ENCODE peak calls at places on chromosomes 1 and 21, in four cellular contexts. I, E, Z and G are unnamed samples.

GRCh38 chr1:223831755-223832636 is 13.8 kb downstream of the TP53BP2 start:
- DNase-seq in I (peak; percentile 74), E (no peak), Z (no peak), G (no peak)

GRCh38 chr1:88036345-88036999 is 647.6 kb upstream of the PKN2 start:
- DNase-seq in I (no peak), E (no peak), Z (no peak), G (no peak)

GRCh38 chr1:56095924-56096655 is 483.3 kb downstream of the PLPP3 start:
- DNase-seq in I (peak; percentile 62), E (no peak), Z (peak; percentile 42), G (no peak)

GRCh38 chr1:209618756-209619420 is 33.3 kb downstream of the LAMB3 start:
- DNase-seq in I (no peak), E (no peak), Z (no peak), G (no peak)

GRCh38 chr1:109438798-109439297 is 12.6 kb upstream of the PSMA5 start:
- DNase-seq in I (peak; percentile 98), E (no peak), Z (no peak), G (no peak)

GRCh38 chr1:66270122-66270812 is 263.7 kb upstream of the SGIP1 start:
- DNase-seq in I (peak; percentile 92), E (no peak), Z (peak; percentile 61), G (no peak)

GRCh38 chr1:20400341-20401177 is 85.5 kb downstream of the CAMK2N1 start:
- DNase-seq in I (no peak), E (no peak), Z (no peak), G (no peak)

GRCh38 chr1:248229360-248229908 is 1.8 kb upstream of the OR2M4 start:
- DNase-seq in I (no peak), E (no peak), Z (no peak), G (no peak)

GRCh38 chr1:230827081-230827681 is 41.1 kb downstream of the C1orf198 start:
- DNase-seq in I (peak; percentile 84), E (no peak), Z (peak; percentile 68), G (no peak)

GRCh38 chr1:237879195-237879594 is 11.5 kb downstream of the ZP4 start:
- DNase-seq in I (peak; percentile 24), E (no peak), Z (no peak), G (no peak)

GRCh38 chr1:10308001-10308400 is 90.9 kb upstream of the PGD start:
- DNase-seq in I (no peak), E (no peak), Z (no peak), G (no peak)

GRCh38 chr21:45478115-45478801 is 64.0 kb downstream of the SLC19A1 start:
- DNase-seq in I (peak; percentile 72), E (peak; percentile 76), Z (peak; percentile 51), G (peak; percentile 51)

GRCh38 chr1:149962039-149962647 is 25.5 kb upstream of the MTMR11 start:
- DNase-seq in I (peak; percentile 89), E (no peak), Z (peak; percentile 63), G (no peak)

GRCh38 chr1:32066489-32066873 is 6.3 kb upstream of the TMEM39B start:
- DNase-seq in I (peak; percentile 77), E (no peak), Z (peak; percentile 89), G (peak; percentile 21)

GRCh38 chr1:55519937-55520683 is 304.9 kb upstream of the USP24 start:
- DNase-seq in I (peak; percentile 70), E (no peak), Z (no peak), G (no peak)

GRCh38 chr1:18999287-18999852 is 42.9 kb upstream of the IFFO2 start:
- DNase-seq in I (peak; percentile 52), E (no peak), Z (no peak), G (no peak)

GRCh38 chr21:28239345-28239744 is 753.3 kb downstream of the LTN1 start:
- DNase-seq in I (peak; percentile 49), E (no peak), Z (peak; percentile 51), G (no peak)

GRCh38 chr1:32623775-32624174 is 26.6 kb downstream of the ZBTB8OS start:
- DNase-seq in I (no peak), E (no peak), Z (no peak), G (no peak)

GRCh38 chr1:32353886-32354570 is 8.3 kb downstream of the FAM229A start:
- DNase-seq in I (peak; percentile 70), E (peak; percentile 35), Z (peak; percentile 70), G (no peak)

GRCh38 chr1:244796719-244797406 is 38.6 kb upstream of the COX20 start:
- DNase-seq in I (peak; percentile 75), E (no peak), Z (peak; percentile 73), G (no peak)

GRCh38 chr1:62089570-62089969 is 105.1 kb upstream of the L1TD1 start:
- DNase-seq in I (no peak), E (no peak), Z (no peak), G (no peak)

GRCh38 chr1:97906567-97907228 is 14.1 kb downstream of the DPYD start:
- DNase-seq in I (peak; percentile 92), E (peak; percentile 52), Z (peak; percentile 74), G (no peak)

GRCh38 chr1:182484531-182485257 is 34.7 kb downstream of the RGSL1 start:
- DNase-seq in I (no peak), E (no peak), Z (no peak), G (no peak)

GRCh38 chr1:170218261-170218660 is 72.5 kb downstream of the NTMT2 start:
- DNase-seq in I (no peak), E (no peak), Z (no peak), G (no peak)

GRCh38 chr1:176854725-176855433 is 309.6 kb downstream of the ASTN1 start:
- DNase-seq in I (no peak), E (no peak), Z (no peak), G (peak; percentile 39)

GRCh38 chr1:191592111-191592510 is 566.2 kb upstream of the RGS18 start:
- DNase-seq in I (no peak), E (no peak), Z (no peak), G (no peak)

GRCh38 chr1:192660613-192661012 is 24.7 kb downstream of the RGS13 start:
- DNase-seq in I (no peak), E (no peak), Z (no peak), G (no peak)

GRCh38 chr1:38113080-38113743 is 66.6 kb upstream of the POU3F1 start:
- DNase-seq in I (no peak), E (no peak), Z (no peak), G (no peak)

GRCh38 chr1:212167098-212167497 is 118.1 kb upstream of the PPP2R5A start:
- DNase-seq in I (peak; percentile 80), E (no peak), Z (no peak), G (no peak)

GRCh38 chr1:228487336-228488106 is at the start of gene RNF187:
- DNase-seq in I (no peak), E (peak; percentile 93), Z (peak; percentile 82), G (peak; percentile 96)

DNA sequence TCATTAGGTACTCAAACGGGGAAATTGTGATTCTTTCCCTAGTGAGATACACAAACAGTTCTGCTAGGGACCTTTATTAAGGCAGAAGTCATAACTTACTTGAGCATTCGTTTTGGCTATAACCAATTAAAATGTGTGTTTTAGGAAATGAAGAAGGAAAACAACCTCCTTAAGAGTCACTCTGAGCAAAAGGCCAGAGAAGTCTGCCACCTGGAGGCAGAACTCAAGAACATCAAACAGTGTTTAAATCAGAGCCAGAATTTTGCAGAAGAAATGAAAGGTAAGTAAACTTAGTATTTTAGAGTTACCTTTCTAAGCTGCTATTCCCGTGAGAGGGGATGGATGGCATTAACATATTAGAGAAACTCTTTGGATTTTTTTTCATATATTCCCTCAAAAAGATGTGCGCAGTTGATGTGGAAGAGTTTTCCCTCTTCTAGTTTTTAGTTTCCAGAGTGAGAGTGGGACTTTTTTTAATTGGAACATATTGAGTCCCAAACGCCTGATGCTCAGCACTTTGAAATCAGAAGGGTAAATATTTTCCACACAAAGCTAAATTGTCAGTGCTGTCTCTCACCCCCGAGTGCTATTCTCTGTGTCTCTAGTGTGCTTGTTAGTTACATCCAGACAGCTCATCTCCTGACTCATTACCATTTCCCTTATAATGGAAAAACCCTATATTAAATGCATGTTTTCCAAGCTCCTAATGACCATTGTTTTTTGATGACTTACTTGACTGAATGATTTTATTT is 34.9 kb downstream of the CENPF start:
- DNase-seq in I (peak; percentile 75), E (no peak), Z (no peak), G (no peak)
- TF ChIP-seq CTCF in I (peak; percentile 84), E (peak; percentile 33), Z (peak; percentile 55), G (peak; percentile 45)

GRCh38 chr21:34911360-34911759 is 137.7 kb downstream of the RUNX1 start:
- DNase-seq in I (no peak), E (no peak), Z (no peak), G (no peak)

GRCh38 chr21:34915364-34915834 is 133.7 kb downstream of the RUNX1 start:
- DNase-seq in I (peak; percentile 58), E (no peak), Z (no peak), G (no peak)

GRCh38 chr21:34912022-34912933 is 136.8 kb downstream of the RUNX1 start:
- DNase-seq in I (no peak), E (no peak), Z (no peak), G (no peak)

GRCh38 chr21:34914239-34914638 is 134.9 kb downstream of the RUNX1 start:
- DNase-seq in I (no peak), E (no peak), Z (no peak), G (no peak)

GRCh38 chr21:34913786-34914185 is 135.3 kb downstream of the RUNX1 start:
- DNase-seq in I (peak; percentile 61), E (no peak), Z (no peak), G (no peak)
- H3K4me1 ChIP-seq in I (peaks cover 33% of the 10 kb centered on the region), E (peaks cover 3% of the 10 kb centered on the region), Z (no peaks in the 10 kb centered on the region), G (no peaks in the 10 kb centered on the region)

GRCh38 chr1:94974224-94974623 is 47.3 kb upstream of the CNN3 start:
- DNase-seq in I (peak; percentile 51), E (no peak), Z (no peak), G (no peak)
- H3K4me3 ChIP-seq in I (no peak overlapping the region), E (no peak overlapping the region), Z (no peak overlapping the region), G (no peak overlapping the region)

GRCh38 chr1:51313268-51313852 is 17.0 kb downstream of the TTC39A start:
- DNase-seq in I (no peak), E (no peak), Z (no peak), G (no peak)
- TF ChIP-seq CTCF in I (peak; percentile 19), E (no peak), Z (peak; percentile 5), G (peak; percentile 12)

GRCh38 chr1:154182342-154183044 is 9.4 kb downstream of the TPM3 start:
- DNase-seq in I (peak; percentile 75), E (peak; percentile 91), Z (peak; percentile 73), G (peak; percentile 71)
- H3K4me1 ChIP-seq in I (peaks cover 18% of the 10 kb centered on the region), E (peaks cover 45% of the 10 kb centered on the region), Z (no peaks in the 10 kb centered on the region), G (peaks cover 23% of the 10 kb centered on the region)

DNA sequence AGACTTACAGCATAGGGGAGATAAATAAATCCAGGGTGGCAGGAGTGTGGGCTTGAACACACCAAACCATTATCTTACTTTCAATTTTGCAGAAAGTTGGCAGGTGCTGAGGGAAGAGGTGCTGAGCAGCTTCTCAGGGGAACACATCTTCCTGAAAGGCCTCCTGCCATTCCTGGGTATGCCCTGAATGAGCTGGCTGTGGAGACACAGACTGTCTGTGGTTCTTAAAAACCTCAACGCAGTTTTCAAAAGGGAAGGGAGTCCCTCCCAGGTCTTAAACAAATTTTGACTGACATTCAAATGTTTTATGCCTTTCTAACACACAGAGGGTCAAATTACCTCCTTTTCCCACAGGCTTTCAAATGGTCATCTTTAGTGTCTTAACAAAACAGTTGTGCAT is 166.9 kb downstream of the TNFSF18 start:
- DNase-seq in I (no peak), E (no peak), Z (no peak), G (no peak)
- H3K4me3 ChIP-seq in I (no peak overlapping the region), E (no peak overlapping the region), Z (no peak overlapping the region), G (no peak overlapping the region)

GRCh38 chr1:217647791-217648190 is 16.6 kb downstream of the SPATA17 start:
- DNase-seq in I (no peak), E (no peak), Z (no peak), G (no peak)

GRCh38 chr1:217650674-217651073 is 19.5 kb downstream of the SPATA17 start:
- DNase-seq in I (no peak), E (no peak), Z (no peak), G (no peak)
- TF ChIP-seq CTCF in I (no peak), E (no peak), Z (no peak), G (no peak)